ENCODE peak calls at places on chromosomes 7 and 10, in six cellular contexts. D, K, U, A, W and E are unnamed samples.
A peak's percentile ranks its signal among the peaks of the same experiment; 100 is the strongest.

GRCh38 chr10:12432402-12433189 is 83.2 kb downstream of the CAMK1D start:
- DNase-seq in D (no peak), K (no peak), U (no peak), A (no peak), W (no peak), E (no peak)

GRCh38 chr7:28407643-28408042 is 4.7 kb upstream of the CREB5 start:
- DNase-seq in D (no peak), K (no peak), U (peak; percentile 34), A (no peak), W (no peak), E (no peak)

GRCh38 chr7:144908943-144909556 is 73.2 kb upstream of the TPK1 start:
- DNase-seq in D (no peak), K (no peak), U (no peak), A (no peak), W (no peak), E (no peak)

GRCh38 chr7:101813414-101814019 is 3.9 kb upstream of the CUX1 start:
- DNase-seq in D (no peak), K (no peak), U (no peak), A (no peak), W (no peak), E (peak; percentile 64)

GRCh38 chr7:32518534-32519140 is 23.3 kb downstream of the AVL9 start:
- DNase-seq in D (no peak), K (peak; percentile 41), U (no peak), A (no peak), W (no peak), E (peak; percentile 80)

GRCh38 chr7:21572914-21573313 is 30.1 kb downstream of the DNAH11 start:
- DNase-seq in D (no peak), K (no peak), U (no peak), A (no peak), W (no peak), E (no peak)

GRCh38 chr7:158944195-158944594 is 87.8 kb downstream of the DYNC2I1 start:
- DNase-seq in D (no peak), K (no peak), U (no peak), A (no peak), W (no peak), E (no peak)

GRCh38 chr7:105060923-105061322 is 46.9 kb downstream of the KMT2E start:
- DNase-seq in D (no peak), K (no peak), U (no peak), A (no peak), W (no peak), E (no peak)

GRCh38 chr10:75431180-75432111 is at the start of gene LRMDA:
- DNase-seq in D (no peak), K (peak; percentile 83), U (peak; percentile 46), A (no peak), W (no peak), E (peak; percentile 99)

GRCh38 chr7:156460861-156461632 is 179.5 kb upstream of the RNF32 start:
- DNase-seq in D (no peak), K (peak; percentile 59), U (no peak), A (no peak), W (no peak), E (no peak)

GRCh38 chr10:30349967-30350735 is 1.1 kb upstream of the MTPAP start:
- DNase-seq in D (no peak), K (no peak), U (no peak), A (no peak), W (no peak), E (peak; percentile 11)

GRCh38 chr7:8441106-8441590 is 7.7 kb downstream of the NXPH1 start:
- DNase-seq in D (no peak), K (no peak), U (no peak), A (no peak), W (no peak), E (no peak)

GRCh38 chr7:101614939-101615302 is 14.2 kb downstream of the MYL10 start:
- DNase-seq in D (no peak), K (no peak), U (no peak), A (no peak), W (no peak), E (no peak)

GRCh38 chr10:31836569-31837406 is 91.8 kb downstream of the ARHGAP12 start:
- DNase-seq in D (peak; percentile 25), K (peak; percentile 36), U (peak; percentile 36), A (no peak), W (peak; percentile 44), E (peak; percentile 34)

GRCh38 chr10:101444058-101444457 is 90.1 kb downstream of the BTRC start:
- DNase-seq in D (no peak), K (peak; percentile 4), U (peak; percentile 14), A (no peak), W (peak; percentile 32), E (peak; percentile 31)

GRCh38 chr10:4701016-4701415 is 125.0 kb upstream of the AKR1E2 start:
- DNase-seq in D (no peak), K (no peak), U (no peak), A (no peak), W (peak; percentile 30), E (no peak)

DNA sequence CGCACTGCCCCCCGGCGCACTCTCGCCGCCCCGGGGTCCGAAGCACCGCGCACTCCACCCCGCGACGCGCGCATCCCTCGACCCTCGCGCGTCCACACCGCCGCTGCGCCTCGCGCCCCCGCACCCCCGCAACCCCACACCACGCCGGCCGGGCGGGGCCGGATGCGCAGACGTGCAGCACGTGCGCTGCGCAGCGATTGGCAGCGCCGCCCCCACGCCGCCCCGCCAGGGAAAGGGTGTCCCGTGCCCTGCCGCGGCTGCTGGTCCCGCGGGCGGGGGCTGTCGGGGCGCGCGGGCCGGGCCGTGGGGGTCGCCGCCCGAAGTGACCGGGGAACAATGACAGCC is 53.7 kb upstream of the KDM7A start:
- DNase-seq in D (peak; percentile 81), K (peak; percentile 35), U (no peak), A (no peak), W (no peak), E (no peak)
- TF ChIP-seq MYC in D (no peak), K (peak; percentile 79), U (no peak), A (no peak), W (no peak), E (no peak)

GRCh38 chr7:1298938-1299885 is 66.5 kb downstream of the UNCX start:
- DNase-seq in D (no peak), K (no peak), U (no peak), A (no peak), W (no peak), E (no peak)
- TF ChIP-seq CTCF in D (no peak), K (peak; percentile 6), U (no peak), A (no peak), W (no peak), E (no peak)

DNA sequence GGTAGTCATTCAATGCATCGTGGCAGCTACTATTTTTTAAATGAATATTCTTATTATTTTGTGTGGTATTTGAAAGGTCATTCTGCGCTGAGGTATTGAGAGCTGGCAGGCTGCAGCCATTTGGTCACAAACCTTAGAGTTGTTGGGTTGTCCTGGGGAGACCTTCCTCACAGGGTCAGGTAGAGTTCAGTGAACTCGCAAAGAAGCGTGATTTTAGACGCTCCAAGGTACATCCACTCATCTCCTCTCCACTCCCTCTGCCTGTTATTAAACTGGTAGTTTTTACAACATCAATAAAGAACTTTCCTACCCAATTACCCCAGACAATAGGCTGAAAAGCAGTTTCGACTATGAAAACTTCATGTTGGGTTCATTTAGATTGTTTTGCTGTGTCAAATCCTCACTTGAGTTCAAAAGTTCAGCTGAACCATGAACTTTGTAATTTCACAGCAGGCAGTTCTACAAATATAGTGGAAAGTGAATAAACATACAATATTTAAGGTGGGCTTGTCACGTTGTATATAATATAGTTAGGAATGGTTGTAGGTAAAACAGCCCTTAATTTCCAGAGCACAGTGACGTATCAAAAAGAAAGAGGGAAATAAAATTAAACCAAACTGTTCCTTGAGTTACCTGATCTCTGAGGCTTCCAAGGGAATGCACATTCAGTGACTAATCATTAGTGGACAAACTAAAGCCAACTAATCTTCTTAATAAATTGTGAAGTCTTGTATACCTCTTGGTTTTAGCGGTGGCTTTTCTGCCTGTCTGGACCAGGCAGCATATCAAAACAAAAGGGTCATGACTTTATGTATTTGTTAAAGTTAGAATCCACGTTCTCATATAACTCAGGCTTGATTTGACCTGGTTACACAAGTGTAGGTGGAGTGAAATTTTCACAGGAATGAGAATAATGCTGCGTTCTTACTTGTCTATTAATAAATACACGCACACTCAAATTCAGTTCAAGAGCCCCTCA is 100.5 kb downstream of the CYP26A1 start:
- DNase-seq in D (no peak), K (peak; percentile 46), U (no peak), A (no peak), W (no peak), E (no peak)
- H3K4me3 ChIP-seq in D (no peak overlapping the region), K (no peak overlapping the region), U (no peak overlapping the region), A (no peak overlapping the region), W (no peak overlapping the region), E (no peak overlapping the region)

GRCh38 chr7:118311121-118311803 is 86.8 kb downstream of the ANKRD7 start:
- DNase-seq in D (no peak), K (no peak), U (no peak), A (peak; percentile 13), W (no peak), E (peak; percentile 98)
- TF ChIP-seq MYC in D (no peak), K (no peak), U (no peak), A (no peak), W (no peak), E (peak; percentile 79)

GRCh38 chr7:77825140-77825539 is 26.6 kb downstream of the PHTF2 start:
- DNase-seq in D (no peak), K (no peak), U (no peak), A (no peak), W (no peak), E (peak; percentile 23)

GRCh38 chr7:77824636-77825035 is 26.1 kb downstream of the PHTF2 start:
- DNase-seq in D (no peak), K (no peak), U (no peak), A (no peak), W (no peak), E (no peak)

GRCh38 chr7:77826300-77826699 is 27.7 kb downstream of the PHTF2 start:
- DNase-seq in D (peak; percentile 53), K (no peak), U (no peak), A (no peak), W (no peak), E (no peak)

GRCh38 chr7:77822269-77822668 is 23.7 kb downstream of the PHTF2 start:
- DNase-seq in D (no peak), K (no peak), U (no peak), A (no peak), W (no peak), E (no peak)

GRCh38 chr7:77823787-77824186 is 25.2 kb downstream of the PHTF2 start:
- DNase-seq in D (no peak), K (no peak), U (no peak), A (no peak), W (no peak), E (no peak)
- TF ChIP-seq CTCF in D (no peak), K (no peak), U (no peak), A (no peak), W (no peak), E (no peak)

GRCh38 chr7:128404143-128404681 is 5.6 kb downstream of the IMPDH1 start:
- DNase-seq in D (no peak), K (no peak), U (no peak), A (no peak), W (no peak), E (no peak)

GRCh38 chr7:128404826-128405344 is 4.9 kb downstream of the IMPDH1 start:
- DNase-seq in D (no peak), K (no peak), U (no peak), A (no peak), W (peak; percentile 34), E (peak; percentile 51)

GRCh38 chr7:128402346-128402745 is 7.4 kb downstream of the IMPDH1 start:
- DNase-seq in D (no peak), K (no peak), U (no peak), A (no peak), W (peak; percentile 43), E (no peak)

GRCh38 chr7:128405345-128406146 is 4.2 kb downstream of the IMPDH1 start:
- DNase-seq in D (peak; percentile 98), K (no peak), U (no peak), A (no peak), W (peak; percentile 33), E (peak; percentile 84)

GRCh38 chr7:128403676-128404075 is 6.1 kb downstream of the IMPDH1 start:
- DNase-seq in D (no peak), K (no peak), U (no peak), A (no peak), W (no peak), E (no peak)
- H3K4me3 ChIP-seq in D (peak overlapping the region; percentile 68), K (no peak overlapping the region), U (no peak overlapping the region), A (no peak overlapping the region), W (no peak overlapping the region), E (peak overlapping the region; percentile 87)